ENCODE peak calls at places on chromosome 16, in nine cellular contexts. O, D, G, P, U, W, R, C and I are unnamed samples.
A peak's percentile ranks its signal among the peaks of the same experiment; 100 is the strongest.

GRCh38 chr16:51133691-51134090 is 17.4 kb downstream of the SALL1 start:
- DNase-seq in R (no peak), C (no peak), D (no peak), U (no peak), W (no peak), P (no peak), G (no peak), O (no peak), I (no peak)

GRCh38 chr16:70801611-70802010 is 653 bp upstream of the VAC14 start:
- DNase-seq in C (no peak), P (no peak), G (no peak), O (no peak), W (no peak), R (no peak), D (no peak), U (no peak), I (no peak)

GRCh38 chr16:50771366-50771765 is 29.5 kb downstream of the CYLD start:
- DNase-seq in P (peak; percentile 43), O (peak; percentile 88), U (peak; percentile 40), C (no peak), W (no peak), G (no peak), D (no peak), R (no peak), I (no peak)

GRCh38 chr16:64996641-64997040 is 125.2 kb downstream of the CDH11 start:
- DNase-seq in C (no peak), U (no peak), W (no peak), P (no peak), D (no peak), O (no peak), G (no peak), R (no peak), I (no peak)

GRCh38 chr16:27819881-27820610 is 243.5 kb downstream of the GSG1L start:
- DNase-seq in O (no peak), W (no peak), P (no peak), U (no peak), R (no peak), C (peak; percentile 52), D (no peak), G (peak; percentile 38), I (no peak)

GRCh38 chr16:57403965-57404817 is at the start of gene CCL17:
- DNase-seq in U (no peak), O (no peak), R (no peak), P (no peak), G (no peak), C (no peak), W (peak; percentile 37), D (no peak), I (no peak)

GRCh38 chr16:683396-684066 is 603 bp downstream of the JMJD8 start:
- DNase-seq in R (no peak), C (no peak), W (no peak), P (no peak), U (no peak), D (no peak), O (no peak), G (no peak), I (no peak)

GRCh38 chr16:57284206-57284951 is at the start of gene PLLP:
- DNase-seq in W (no peak), C (peak; percentile 41), O (peak; percentile 8), P (peak; percentile 30), U (no peak), G (peak; percentile 61), D (peak; percentile 40), R (no peak), I (peak; percentile 68)

DNA sequence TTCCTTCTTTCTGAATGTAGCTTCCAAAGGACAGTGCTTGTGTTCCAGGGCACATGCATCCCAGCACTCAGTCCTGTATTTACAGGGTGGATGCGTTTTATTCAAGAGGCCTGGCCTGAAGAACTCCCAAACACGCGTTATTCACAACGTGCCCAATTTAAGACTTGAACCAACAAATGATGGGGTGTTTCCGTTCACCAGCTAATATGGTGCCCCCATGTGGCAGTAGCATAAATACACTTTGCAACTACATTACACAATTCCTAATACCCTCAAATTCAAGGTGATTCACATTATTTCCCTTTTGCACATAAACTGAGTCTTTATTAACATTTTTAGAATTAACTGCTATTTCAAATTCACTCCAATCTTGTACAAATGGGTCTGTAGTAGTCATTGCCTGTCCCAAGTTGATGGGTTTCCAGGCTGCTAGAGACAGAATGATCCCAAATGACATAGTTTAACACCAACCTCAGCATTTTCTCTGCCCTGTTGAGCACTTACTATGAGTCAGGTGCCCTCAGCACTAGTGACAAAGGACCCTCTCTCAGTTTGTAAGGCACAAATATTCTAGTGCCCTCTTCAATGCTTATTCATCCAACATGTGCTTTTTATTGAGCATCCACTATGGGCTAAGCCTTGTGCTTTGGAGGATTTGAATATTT is 26.9 kb downstream of the HSD17B2 start:
- DNase-seq in D (no peak), C (no peak), G (no peak), R (no peak), P (peak; percentile 37), O (peak; percentile 22), W (no peak), U (peak; percentile 24), I (no peak)
- H3K27ac ChIP-seq in D (no peak overlapping the region), C (no peak overlapping the region), G (no peak overlapping the region), R (no peak overlapping the region), P (no peak overlapping the region), O (peak overlapping the region; percentile 82), W (peak overlapping the region; percentile 78), U (no peak overlapping the region), I (no peak overlapping the region)

DNA sequence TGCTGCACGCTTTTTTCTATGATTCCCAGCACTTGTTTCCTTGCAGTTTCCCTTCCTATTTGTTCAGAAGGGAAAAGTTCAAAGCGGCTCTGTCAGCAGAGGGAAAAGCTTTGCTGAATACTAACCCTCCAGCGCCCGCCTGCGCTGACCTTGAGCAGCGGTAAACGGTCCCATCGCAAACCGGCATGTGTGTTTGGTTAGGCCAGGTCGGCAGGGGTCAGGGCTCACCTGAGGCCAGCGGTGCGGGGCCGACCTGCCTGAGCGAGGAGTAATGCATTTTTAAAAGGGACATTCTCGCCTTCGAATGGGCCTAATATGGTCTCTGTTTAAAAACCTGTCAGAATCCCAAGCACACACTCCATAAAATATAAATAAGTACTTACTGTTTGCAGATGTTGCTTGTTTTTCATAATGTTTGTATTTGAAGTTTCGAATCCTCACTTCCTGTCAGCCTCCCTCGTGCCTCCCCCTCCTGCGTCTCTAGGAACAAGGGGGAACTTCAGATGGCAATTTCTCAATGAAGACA is 110.1 kb downstream of the IRX3 start:
- DNase-seq in P (no peak), U (no peak), C (no peak), O (no peak), W (peak; percentile 93), R (no peak), G (no peak), D (no peak), I (no peak)
- H3K4me3 ChIP-seq in P (no peak overlapping the region), U (no peak overlapping the region), C (no peak overlapping the region), O (no peak overlapping the region), W (peak overlapping the region; percentile 39), R (no peak overlapping the region), G (no peak overlapping the region), D (no peak overlapping the region), I (no peak overlapping the region)

GRCh38 chr16:24670623-24671454 is 58.6 kb upstream of the TNRC6A start:
- DNase-seq in D (peak; percentile 55), C (peak; percentile 94), G (peak; percentile 87), W (no peak), O (peak; percentile 92), U (peak; percentile 93), R (no peak), P (peak; percentile 14), I (peak; percentile 92)

GRCh38 chr16:24674877-24675276 is 54.6 kb upstream of the TNRC6A start:
- DNase-seq in C (no peak), P (no peak), R (no peak), G (no peak), D (no peak), U (no peak), W (no peak), O (no peak), I (no peak)

GRCh38 chr16:24673155-24673554 is 56.3 kb upstream of the TNRC6A start:
- DNase-seq in C (no peak), O (no peak), D (no peak), P (no peak), G (no peak), U (no peak), W (no peak), R (no peak), I (no peak)

GRCh38 chr16:24668481-24669001 is 60.9 kb upstream of the TNRC6A start:
- DNase-seq in C (no peak), W (no peak), U (no peak), R (no peak), D (no peak), P (no peak), O (peak; percentile 65), G (no peak), I (no peak)

GRCh38 chr16:24671455-24671954 is 57.9 kb upstream of the TNRC6A start:
- DNase-seq in P (no peak), D (no peak), W (no peak), C (no peak), U (no peak), O (no peak), G (no peak), R (no peak), I (no peak)
- TF ChIP-seq CTCF in P (no peak), D (no peak), W (no peak), C (no peak), U (peak; percentile 21), O (no peak), G (no peak), R (no peak), I (no peak)

GRCh38 chr16:2343211-2343610 is 2.7 kb upstream of the ABCA3 start:
- DNase-seq in P (no peak), U (no peak), R (no peak), C (no peak), O (no peak), G (no peak), W (no peak), D (no peak), I (no peak)

GRCh38 chr16:2337431-2338296 is 2.9 kb downstream of the ABCA3 start:
- DNase-seq in O (no peak), R (no peak), G (no peak), D (no peak), P (no peak), W (no peak), U (no peak), C (no peak), I (no peak)

GRCh38 chr16:2341456-2342447 is 1.2 kb upstream of the ABCA3 start:
- DNase-seq in R (no peak), P (no peak), G (peak; percentile 72), C (no peak), D (peak; percentile 32), U (no peak), O (no peak), W (peak; percentile 70), I (no peak)

GRCh38 chr16:2340564-2341455 is at the start of gene ABCA3:
- DNase-seq in W (peak; percentile 95), C (peak; percentile 90), P (peak; percentile 94), R (peak; percentile 93), O (peak; percentile 84), D (peak; percentile 96), U (peak; percentile 76), G (peak; percentile 95), I (peak; percentile 95)

DNA sequence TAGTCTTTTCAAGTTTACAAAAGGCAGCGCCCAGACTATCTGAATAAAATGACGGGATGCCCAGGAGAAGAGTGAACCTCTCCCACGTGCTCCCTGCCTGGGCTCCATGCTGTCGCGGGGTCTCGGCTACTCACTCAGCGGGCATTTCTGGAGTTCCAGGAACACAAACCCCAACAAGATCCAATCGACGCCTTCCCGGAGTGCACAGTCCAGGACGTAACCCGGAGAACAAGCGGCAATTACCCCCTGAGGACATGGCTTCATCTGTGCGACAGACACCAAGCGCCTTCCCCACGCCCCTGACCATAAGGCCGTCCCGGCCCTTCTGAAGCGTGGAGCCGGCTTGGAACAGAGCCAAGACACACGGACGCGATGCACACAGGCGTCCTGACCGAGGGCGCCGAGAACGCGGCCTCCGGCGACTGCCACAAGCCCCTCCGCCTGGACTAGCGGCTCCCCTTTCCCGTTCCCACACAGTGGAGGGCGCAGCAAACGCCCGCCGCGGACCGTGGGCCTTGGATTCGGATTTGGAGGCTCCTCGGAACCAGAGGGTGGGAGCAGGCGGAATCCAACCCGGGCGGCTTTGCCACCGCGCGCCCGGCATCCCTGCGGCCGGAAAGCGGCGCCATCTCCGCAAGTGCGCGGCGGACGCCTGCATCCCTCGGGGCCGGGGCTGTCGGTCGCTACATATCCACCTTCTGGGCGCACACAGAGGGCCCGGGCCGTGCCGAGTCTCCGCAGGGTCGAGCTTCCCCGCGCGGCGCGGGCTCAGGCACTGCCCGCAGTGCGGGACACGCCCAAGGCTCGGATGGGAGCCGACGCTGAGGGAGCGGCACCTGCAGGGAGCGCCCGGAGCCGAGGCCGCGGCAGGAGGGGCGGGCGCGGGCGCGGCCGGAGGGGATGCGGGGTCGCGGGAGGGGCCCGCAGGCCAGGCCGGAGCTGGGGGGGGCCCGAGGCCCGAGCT is 725 bp downstream of the ABCA3 start:
- DNase-seq in P (peak; percentile 47), W (peak; percentile 65), D (peak; percentile 58), R (peak; percentile 15), U (no peak), C (no peak), O (no peak), G (peak; percentile 83), I (no peak)
- H3K27ac ChIP-seq in P (no peak overlapping the region), W (no peak overlapping the region), D (peak overlapping the region; percentile 26), R (no peak overlapping the region), U (no peak overlapping the region), C (peak overlapping the region; percentile 96), O (no peak overlapping the region), G (peak overlapping the region; percentile 67), I (no peak overlapping the region)